ENCODE peak calls at places on chromosomes 12 and 14, in seven cellular contexts. J, I, C, L, K, U and M are unnamed samples.

GRCh38 chr14:96805906-96806305 is 8.7 kb downstream of the VRK1 start:
- DNase-seq in J (no peak), I (no peak), C (no peak), L (no peak), K (no peak), U (no peak), M (no peak)

GRCh38 chr12:1517007-1517406 is 77.4 kb downstream of the FBXL14 start:
- DNase-seq in J (no peak), I (peak), C (peak), L (no peak), K (no peak), U (no peak), M (no peak)

GRCh38 chr12:127115468-127116035 is 1151.4 kb upstream of the TMEM132C start:
- DNase-seq in J (no peak), I (no peak), C (no peak), L (no peak), K (no peak), U (no peak), M (no peak)

GRCh38 chr14:90397401-90398314 is 829 bp downstream of the CALM1 start:
- DNase-seq in J (peak), I (peak), C (peak), L (no peak), K (no peak), U (peak), M (peak)

GRCh38 chr12:78096909-78097597 is 266.4 kb downstream of the NAV3 start:
- DNase-seq in J (no peak), I (peak), C (no peak), L (no peak), K (no peak), U (no peak), M (no peak)

GRCh38 chr14:99273724-99274345 is 1.8 kb upstream of the BCL11B start:
- DNase-seq in J (no peak), I (no peak), C (peak), L (no peak), K (no peak), U (no peak), M (no peak)

GRCh38 chr12:68237068-68237467 is 11.5 kb upstream of the IL26 start:
- DNase-seq in J (no peak), I (no peak), C (no peak), L (no peak), K (no peak), U (no peak), M (no peak)

GRCh38 chr12:96247567-96247962 is 53.4 kb downstream of the ELK3 start:
- DNase-seq in J (no peak), I (no peak), C (no peak), L (no peak), K (no peak), U (no peak), M (no peak)

GRCh38 chr14:70318635-70319013 is 40.9 kb downstream of the COX16 start:
- DNase-seq in J (no peak), I (no peak), C (no peak), L (no peak), K (no peak), U (no peak), M (no peak)

GRCh38 chr12:109446869-109447268 is 30.2 kb downstream of the KCTD10 start:
- DNase-seq in J (no peak), I (no peak), C (no peak), L (no peak), K (no peak), U (no peak), M (no peak)

GRCh38 chr14:99971929-99972747 is 93.1 kb upstream of the EVL start:
- DNase-seq in J (no peak), I (peak), C (no peak), L (no peak), K (no peak), U (no peak), M (no peak)

GRCh38 chr12:124322271-124322998 is 27.5 kb downstream of the RFLNA start:
- DNase-seq in J (no peak), I (no peak), C (no peak), L (no peak), K (no peak), U (no peak), M (no peak)

GRCh38 chr12:93002278-93003054 is 73.4 kb upstream of the EEA1 start:
- DNase-seq in J (no peak), I (no peak), C (no peak), L (no peak), K (no peak), U (no peak), M (no peak)

GRCh38 chr14:99040047-99040446 is 231.9 kb downstream of the BCL11B start:
- DNase-seq in J (no peak), I (no peak), C (no peak), L (no peak), K (no peak), U (no peak), M (no peak)

GRCh38 chr14:104150201-104151027 is 12.0 kb downstream of the KIF26A start:
- DNase-seq in J (no peak), I (peak), C (no peak), L (peak), K (no peak), U (no peak), M (no peak)

GRCh38 chr12:123478762-123479161 is 20.8 kb downstream of the SNRNP35 start:
- DNase-seq in J (no peak), I (no peak), C (no peak), L (no peak), K (no peak), U (no peak), M (no peak)

GRCh38 chr14:29320261-29320660 is 553.7 kb downstream of the FOXG1 start:
- DNase-seq in J (no peak), I (no peak), C (no peak), L (peak), K (no peak), U (no peak), M (no peak)

GRCh38 chr14:53748691-53749090 is 207.9 kb downstream of the BMP4 start:
- DNase-seq in J (no peak), I (no peak), C (no peak), L (no peak), K (no peak), U (no peak), M (no peak)

GRCh38 chr12:26572131-26572530 is 260.9 kb downstream of the ITPR2 start:
- DNase-seq in J (no peak), I (no peak), C (no peak), L (no peak), K (no peak), U (no peak), M (no peak)

GRCh38 chr12:6367969-6368892 is 7.1 kb downstream of the SCNN1A start:
- DNase-seq in J (no peak), I (no peak), C (no peak), L (no peak), K (no peak), U (peak), M (peak)

GRCh38 chr14:72679106-72679505 is 214.8 kb downstream of the DPF3 start:
- DNase-seq in J (no peak), I (peak), C (no peak), L (no peak), K (no peak), U (no peak), M (no peak)

GRCh38 chr14:31934767-31935266 is 142.3 kb upstream of the ARHGAP5 start:
- DNase-seq in J (no peak), I (peak), C (peak), L (no peak), K (no peak), U (peak), M (no peak)

GRCh38 chr14:68718033-68718725 is 74.7 kb downstream of the ZFP36L1 start:
- DNase-seq in J (no peak), I (no peak), C (no peak), L (no peak), K (no peak), U (no peak), M (no peak)

GRCh38 chr12:8818526-8818925 is 3.9 kb upstream of the A2ML1 start:
- DNase-seq in J (no peak), I (no peak), C (no peak), L (no peak), K (no peak), U (no peak), M (no peak)

GRCh38 chr12:26939192-26939832 is 1.0 kb downstream of the FGFR1OP2 start:
- DNase-seq in J (no peak), I (no peak), C (no peak), L (no peak), K (peak), U (no peak), M (no peak)

GRCh38 chr14:52650774-52651173 is 44.6 kb downstream of the ERO1A start:
- DNase-seq in J (no peak), I (no peak), C (peak), L (no peak), K (no peak), U (no peak), M (no peak)

GRCh38 chr12:125029756-125030358 is 35.4 kb upstream of the AACS start:
- DNase-seq in J (no peak), I (no peak), C (no peak), L (no peak), K (no peak), U (no peak), M (no peak)

GRCh38 chr12:122423258-122424165 is 1.0 kb upstream of the CLIP1 start:
- DNase-seq in J (no peak), I (peak), C (peak), L (no peak), K (no peak), U (peak), M (no peak)

GRCh38 chr14:102213984-102214658 is 74.4 kb downstream of the WDR20 start:
- DNase-seq in J (no peak), I (no peak), C (no peak), L (no peak), K (no peak), U (no peak), M (no peak)

GRCh38 chr12:57890191-57891120 is 43.9 kb upstream of the CTDSP2 start:
- DNase-seq in J (no peak), I (no peak), C (no peak), L (no peak), K (no peak), U (no peak), M (no peak)

GRCh38 chr14:51552768-51553426 is 98.8 kb upstream of the FRMD6 start:
- DNase-seq in J (no peak), I (peak), C (no peak), L (no peak), K (no peak), U (no peak), M (no peak)

GRCh38 chr12:3204716-3205617 is 127.8 kb downstream of the TSPAN9 start:
- DNase-seq in J (no peak), I (peak), C (no peak), L (no peak), K (no peak), U (no peak), M (no peak)

GRCh38 chr12:92193063-92193462 is 47.4 kb upstream of the BTG1 start:
- DNase-seq in J (no peak), I (no peak), C (no peak), L (no peak), K (no peak), U (no peak), M (no peak)

GRCh38 chr12:113381237-113381636 is 22.4 kb downstream of the SDS start:
- DNase-seq in J (no peak), I (no peak), C (no peak), L (no peak), K (no peak), U (no peak), M (no peak)

GRCh38 chr12:47158792-47159191 is 79.0 kb upstream of the AMIGO2 start:
- DNase-seq in J (no peak), I (no peak), C (no peak), L (no peak), K (no peak), U (no peak), M (no peak)
- TF ChIP-seq TAF1 in J (no peak), I (no peak), C (no peak), L (no peak), K (no peak), U (no peak), M (no peak)

DNA sequence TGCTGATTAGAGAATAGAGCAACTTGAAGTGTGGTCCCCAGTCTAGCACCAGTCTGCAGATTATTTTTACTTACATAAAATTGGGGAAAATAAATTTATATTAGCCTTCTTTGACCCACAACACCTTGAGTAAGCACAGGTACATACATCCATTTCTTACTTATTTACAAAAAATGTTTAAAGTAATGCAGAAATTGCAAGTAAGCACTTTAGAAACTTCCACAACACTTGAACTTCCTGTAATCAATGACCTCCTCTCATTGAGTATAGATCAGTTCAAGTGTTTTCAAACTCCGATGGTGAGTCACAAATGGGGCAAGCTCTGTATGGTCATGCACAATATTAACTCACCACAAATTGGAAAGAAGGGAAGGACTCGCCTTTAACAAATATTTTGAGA is 83.3 kb downstream of the KIF21A start:
- DNase-seq in J (no peak), I (no peak), C (no peak), L (no peak), K (no peak), U (no peak), M (no peak)
- TF ChIP-seq TAF1 in J (no peak), I (no peak), C (no peak), L (no peak), K (no peak), U (no peak), M (no peak)

GRCh38 chr12:111687255-111687654 is 1.4 kb downstream of the ACAD10 start:
- DNase-seq in J (no peak), I (peak), C (peak), L (no peak), K (peak), U (peak), M (peak)
- TF ChIP-seq TAF1 in J (no peak), I (no peak), C (no peak), L (no peak), K (no peak), U (no peak), M (no peak)

DNA sequence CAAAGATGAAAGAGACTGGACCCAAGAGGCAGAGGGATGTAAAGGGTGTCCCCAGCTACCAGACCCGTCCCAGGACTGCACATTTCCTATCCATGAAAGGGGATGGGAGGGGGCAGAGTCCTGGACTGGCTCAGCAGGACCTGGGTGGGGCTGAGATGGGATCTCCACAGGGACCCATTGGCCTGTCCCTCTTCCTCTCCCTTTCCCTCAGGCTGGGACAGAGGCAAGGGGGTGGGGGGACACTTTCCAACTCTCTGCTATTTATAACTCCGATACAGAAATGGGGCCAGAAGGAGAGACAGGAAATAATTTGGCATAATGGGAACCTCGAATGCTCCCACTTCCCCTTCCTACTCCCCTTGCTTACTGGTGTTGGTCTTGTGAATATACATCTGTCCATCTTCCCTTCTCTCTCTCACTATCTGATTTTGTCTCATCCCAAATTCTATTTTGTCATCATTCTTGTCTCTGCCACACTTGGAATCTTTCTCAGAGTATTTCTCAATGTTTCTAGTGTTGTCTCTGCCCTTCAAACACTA is 1.1 kb upstream of the ITGA7 start:
- DNase-seq in J (no peak), I (no peak), C (no peak), L (no peak), K (no peak), U (no peak), M (no peak)
- TF ChIP-seq TAF1 in J (no peak), I (no peak), C (no peak), L (no peak), K (no peak), U (no peak), M (no peak)

GRCh38 chr14:59407246-59407615 is 57.9 kb downstream of the GPR135 start:
- DNase-seq in J (no peak), I (no peak), C (peak), L (no peak), K (no peak), U (no peak), M (no peak)

DNA sequence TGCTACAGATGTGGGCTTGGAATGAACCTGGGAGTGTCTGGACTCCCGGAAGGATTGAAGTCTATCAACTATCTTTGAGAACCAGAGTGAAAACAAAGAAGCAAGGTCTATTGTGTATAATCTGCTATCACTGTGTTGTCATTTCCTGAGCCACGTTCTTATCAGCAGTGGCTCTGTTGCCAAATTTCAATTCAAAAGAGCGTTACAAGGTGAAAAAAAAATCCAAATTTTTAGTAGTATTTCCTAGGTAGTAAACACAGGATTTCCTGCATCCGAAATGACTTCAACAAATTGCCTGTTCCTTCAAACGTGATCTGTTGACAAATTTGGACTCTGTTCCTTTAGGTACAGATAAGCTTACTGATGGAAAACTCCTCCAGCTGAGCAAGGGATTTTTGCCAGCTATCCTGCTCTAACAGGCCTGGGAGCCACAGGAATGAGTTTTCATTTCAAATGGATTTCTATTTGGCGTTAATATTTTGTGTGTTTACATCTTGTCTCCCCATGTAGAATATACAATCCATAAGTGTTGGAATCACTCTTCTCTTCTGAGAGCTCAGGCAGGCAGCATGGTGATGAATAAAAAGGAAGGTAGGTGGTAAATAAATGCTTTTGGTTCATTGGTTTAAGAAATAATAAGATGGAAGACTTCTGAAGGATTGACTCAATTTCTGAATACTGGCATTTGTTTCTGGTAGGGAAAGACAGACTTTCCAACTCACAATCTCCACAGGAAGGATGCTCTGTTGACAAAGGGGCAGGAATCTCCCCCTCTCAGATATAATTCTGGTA is 58.5 kb downstream of the GPR135 start:
- DNase-seq in J (no peak), I (no peak), C (peak), L (no peak), K (no peak), U (no peak), M (no peak)
- TF ChIP-seq TAF1 in J (no peak), I (no peak), C (no peak), L (no peak), K (no peak), U (no peak), M (no peak)

GRCh38 chr12:53096089-53096741 is 1.3 kb upstream of the IGFBP6 start:
- DNase-seq in J (no peak), I (no peak), C (no peak), L (no peak), K (no peak), U (no peak), M (no peak)
- TF ChIP-seq TAF1 in J (no peak), I (no peak), C (no peak), L (no peak), K (no peak), U (no peak), M (no peak)

DNA sequence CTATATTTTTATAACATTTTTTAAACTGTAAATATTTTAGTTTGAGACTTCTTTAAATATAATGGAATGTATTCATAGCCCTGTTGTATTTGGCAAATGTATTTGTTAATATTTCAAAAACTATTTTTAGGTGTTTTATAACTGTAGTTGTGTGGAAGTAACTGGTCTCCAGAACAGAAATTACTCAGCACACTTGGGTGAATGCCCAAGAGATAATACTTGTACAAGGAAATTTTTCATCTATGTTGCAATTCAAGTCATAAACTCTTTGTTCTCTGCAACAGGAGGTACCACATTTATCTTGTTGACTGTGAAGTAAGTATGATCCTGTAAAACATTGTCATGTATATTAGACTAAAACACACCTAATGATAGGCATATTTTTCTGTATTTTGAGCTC is 72.8 kb downstream of the SLCO1B3 start:
- DNase-seq in J (no peak), I (no peak), C (no peak), L (no peak), K (no peak), U (no peak), M (no peak)
- TF ChIP-seq TAF1 in J (no peak), I (no peak), C (no peak), L (no peak), K (no peak), U (no peak), M (no peak)

DNA sequence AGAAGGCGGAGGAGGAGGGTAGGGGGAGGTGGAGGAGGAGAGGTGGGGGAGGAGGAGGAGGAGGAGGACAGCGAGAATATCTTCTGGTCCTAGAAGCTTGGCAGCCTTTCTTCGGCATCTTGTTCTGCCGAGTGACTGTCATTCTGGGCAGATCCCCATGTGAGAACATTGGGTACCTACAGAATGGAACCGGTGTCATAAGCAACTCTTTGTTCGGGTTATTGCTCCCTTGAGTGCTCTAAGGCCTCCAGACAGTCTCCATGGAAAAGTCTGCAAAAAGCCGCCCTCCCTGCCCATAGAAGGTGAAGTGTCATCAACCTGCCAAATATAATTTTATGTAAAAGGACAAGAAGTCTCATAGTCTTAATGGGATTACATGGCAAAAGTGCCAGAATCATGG is 7.0 kb downstream of the RFC5 start:
- DNase-seq in J (no peak), I (no peak), C (no peak), L (no peak), K (no peak), U (no peak), M (no peak)
- TF ChIP-seq TAF1 in J (no peak), I (no peak), C (no peak), L (no peak), K (no peak), U (no peak), M (no peak)